ENCODE peak calls at places on chromosomes 5 and 9, in six cellular contexts. One of them, this sample, is unnamed.

GRCh38 chr9:90861380-90861779 is 59.8 kb downstream of the SYK start:
- DNase-seq in A549: no peak
- DNase-seq in astrocyte: no peak
- DNase-seq in uterus: no peak
- DNase-seq in heart right ventricle: no peak
- DNase-seq in AG04450: no peak
- DNase-seq in this sample: no peak

GRCh38 chr9:115396071-115396529 is 278.1 kb upstream of the TNC start:
- DNase-seq in uterus: no peak
- DNase-seq in AG04450: no peak
- DNase-seq in A549: no peak
- DNase-seq in heart right ventricle: no peak
- DNase-seq in astrocyte: peak; percentile 69
- DNase-seq in this sample: no peak

GRCh38 chr9:87646546-87646945 is 79.4 kb upstream of the CTSL start:
- DNase-seq in uterus: no peak
- DNase-seq in astrocyte: no peak
- DNase-seq in AG04450: no peak
- DNase-seq in heart right ventricle: no peak
- DNase-seq in A549: no peak
- DNase-seq in this sample: no peak

GRCh38 chr9:72305102-72305546 is 59.9 kb downstream of the ZFAND5 start:
- DNase-seq in AG04450: no peak
- DNase-seq in uterus: peak; percentile 64
- DNase-seq in astrocyte: peak; percentile 61
- DNase-seq in A549: peak; percentile 97
- DNase-seq in heart right ventricle: peak; percentile 91
- DNase-seq in this sample: no peak

GRCh38 chr9:134236001-134236421 is 71.6 kb upstream of the RNU6ATAC start:
- DNase-seq in uterus: no peak
- DNase-seq in AG04450: no peak
- DNase-seq in astrocyte: no peak
- DNase-seq in heart right ventricle: no peak
- DNase-seq in A549: no peak
- DNase-seq in this sample: no peak

GRCh38 chr9:133207540-133208170 is 1.4 kb downstream of the OBP2B start:
- DNase-seq in AG04450: no peak
- DNase-seq in uterus: no peak
- DNase-seq in astrocyte: no peak
- DNase-seq in heart right ventricle: no peak
- DNase-seq in A549: no peak
- DNase-seq in this sample: no peak

GRCh38 chr9:130034570-130034969 is 8.4 kb downstream of the FNBP1 start:
- DNase-seq in heart right ventricle: no peak
- DNase-seq in A549: no peak
- DNase-seq in AG04450: peak; percentile 55
- DNase-seq in uterus: no peak
- DNase-seq in astrocyte: peak; percentile 75
- DNase-seq in this sample: no peak

GRCh38 chr5:109917966-109918365 is 228.2 kb downstream of the MAN2A1 start:
- DNase-seq in A549: no peak
- DNase-seq in AG04450: no peak
- DNase-seq in heart right ventricle: no peak
- DNase-seq in uterus: no peak
- DNase-seq in astrocyte: no peak
- DNase-seq in this sample: no peak

GRCh38 chr9:93897075-93897970 is 57.8 kb downstream of the BARX1 start:
- DNase-seq in AG04450: no peak
- DNase-seq in uterus: peak; percentile 5
- DNase-seq in astrocyte: no peak
- DNase-seq in A549: no peak
- DNase-seq in heart right ventricle: no peak
- DNase-seq in this sample: no peak

GRCh38 chr5:119031905-119032304 is 39.0 kb upstream of the DMXL1 start:
- DNase-seq in uterus: no peak
- DNase-seq in heart right ventricle: no peak
- DNase-seq in A549: no peak
- DNase-seq in AG04450: no peak
- DNase-seq in astrocyte: peak; percentile 5
- DNase-seq in this sample: no peak

GRCh38 chr5:72584466-72584865 is 77.3 kb upstream of the ZNF366 start:
- DNase-seq in AG04450: no peak
- DNase-seq in uterus: no peak
- DNase-seq in heart right ventricle: no peak
- DNase-seq in astrocyte: peak; percentile 2
- DNase-seq in A549: no peak
- DNase-seq in this sample: no peak

GRCh38 chr9:100652850-100653249 is 75.0 kb downstream of the CAVIN4 start:
- DNase-seq in A549: no peak
- DNase-seq in uterus: no peak
- DNase-seq in astrocyte: no peak
- DNase-seq in AG04450: no peak
- DNase-seq in heart right ventricle: no peak
- DNase-seq in this sample: no peak

GRCh38 chr9:86163503-86163902 is 64.1 kb upstream of the GOLM1 start:
- DNase-seq in uterus: no peak
- DNase-seq in heart right ventricle: no peak
- DNase-seq in AG04450: no peak
- DNase-seq in astrocyte: no peak
- DNase-seq in A549: no peak
- DNase-seq in this sample: no peak

GRCh38 chr9:17810728-17811634 is 232.1 kb downstream of the SH3GL2 start:
- DNase-seq in uterus: peak; percentile 40
- DNase-seq in AG04450: peak; percentile 23
- DNase-seq in A549: peak; percentile 17
- DNase-seq in heart right ventricle: peak; percentile 44
- DNase-seq in astrocyte: peak; percentile 7
- DNase-seq in this sample: no peak

GRCh38 chr5:3622961-3623360 is 27.3 kb downstream of the IRX1 start:
- DNase-seq in astrocyte: no peak
- DNase-seq in A549: no peak
- DNase-seq in uterus: no peak
- DNase-seq in AG04450: no peak
- DNase-seq in heart right ventricle: no peak
- DNase-seq in this sample: no peak

GRCh38 chr9:83070257-83070656 is 7.3 kb upstream of the RASEF start:
- DNase-seq in A549: no peak
- DNase-seq in uterus: no peak
- DNase-seq in AG04450: peak; percentile 21
- DNase-seq in heart right ventricle: no peak
- DNase-seq in astrocyte: peak; percentile 85
- DNase-seq in this sample: no peak

GRCh38 chr9:135138078-135138855 is 50.8 kb downstream of the OLFM1 start:
- DNase-seq in uterus: no peak
- DNase-seq in AG04450: no peak
- DNase-seq in A549: no peak
- DNase-seq in astrocyte: no peak
- DNase-seq in heart right ventricle: no peak
- DNase-seq in this sample: no peak

GRCh38 chr5:71471193-71471592 is 15.7 kb downstream of the BDP1 start:
- DNase-seq in heart right ventricle: no peak
- DNase-seq in astrocyte: peak; percentile 41
- DNase-seq in AG04450: no peak
- DNase-seq in A549: no peak
- DNase-seq in uterus: no peak
- DNase-seq in this sample: no peak

DNA sequence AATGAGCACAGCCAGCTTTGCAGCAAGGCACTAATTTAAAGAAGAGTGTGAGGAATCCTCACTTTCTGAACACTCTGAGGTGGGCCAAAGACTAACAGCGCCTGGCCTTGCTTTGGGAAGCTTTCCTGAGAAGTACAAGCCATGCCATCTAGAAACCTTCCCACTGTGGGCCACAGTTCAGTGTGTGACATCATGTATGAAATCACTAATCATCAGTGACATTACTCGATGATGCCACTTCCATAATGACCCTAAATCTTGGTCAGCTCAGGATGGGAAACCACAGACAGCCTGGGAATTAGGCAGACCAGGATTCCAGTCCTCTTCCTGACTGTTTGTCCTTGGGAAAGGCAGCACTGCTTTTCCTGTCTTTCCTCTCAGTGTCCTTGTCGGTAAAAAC is 54.2 kb upstream of the HSPA9 start:
- DNase-seq in uterus: no peak
- DNase-seq in AG04450: no peak
- DNase-seq in astrocyte: no peak
- DNase-seq in heart right ventricle: no peak
- DNase-seq in A549: no peak
- DNase-seq in this sample: no peak
- TF ChIP-seq CTCF in uterus: no peak
- TF ChIP-seq CTCF in AG04450: no peak
- TF ChIP-seq CTCF in astrocyte: no peak
- TF ChIP-seq CTCF in heart right ventricle: no peak
- TF ChIP-seq CTCF in A549: no peak
- TF ChIP-seq CTCF in this sample: no peak

GRCh38 chr5:149552761-149553160 is 1.5 kb upstream of the CSNK1A1 start:
- DNase-seq in A549: no peak
- DNase-seq in AG04450: no peak
- DNase-seq in astrocyte: no peak
- DNase-seq in uterus: no peak
- DNase-seq in heart right ventricle: no peak
- DNase-seq in this sample: no peak

GRCh38 chr5:149551227-149552037 is at the start of gene CSNK1A1:
- DNase-seq in uterus: peak; percentile 99
- DNase-seq in AG04450: peak; percentile 97
- DNase-seq in heart right ventricle: peak; percentile 98
- DNase-seq in astrocyte: peak; percentile 93
- DNase-seq in A549: peak; percentile 98
- DNase-seq in this sample: peak; percentile 97

GRCh38 chr5:149550608-149551226 is 522 bp downstream of the CSNK1A1 start:
- DNase-seq in astrocyte: no peak
- DNase-seq in A549: no peak
- DNase-seq in heart right ventricle: no peak
- DNase-seq in uterus: no peak
- DNase-seq in AG04450: no peak
- DNase-seq in this sample: no peak

GRCh38 chr5:149550267-149550582 is 1.0 kb downstream of the CSNK1A1 start:
- DNase-seq in heart right ventricle: no peak
- DNase-seq in AG04450: no peak
- DNase-seq in A549: no peak
- DNase-seq in uterus: no peak
- DNase-seq in astrocyte: peak; percentile 65
- DNase-seq in this sample: no peak

DNA sequence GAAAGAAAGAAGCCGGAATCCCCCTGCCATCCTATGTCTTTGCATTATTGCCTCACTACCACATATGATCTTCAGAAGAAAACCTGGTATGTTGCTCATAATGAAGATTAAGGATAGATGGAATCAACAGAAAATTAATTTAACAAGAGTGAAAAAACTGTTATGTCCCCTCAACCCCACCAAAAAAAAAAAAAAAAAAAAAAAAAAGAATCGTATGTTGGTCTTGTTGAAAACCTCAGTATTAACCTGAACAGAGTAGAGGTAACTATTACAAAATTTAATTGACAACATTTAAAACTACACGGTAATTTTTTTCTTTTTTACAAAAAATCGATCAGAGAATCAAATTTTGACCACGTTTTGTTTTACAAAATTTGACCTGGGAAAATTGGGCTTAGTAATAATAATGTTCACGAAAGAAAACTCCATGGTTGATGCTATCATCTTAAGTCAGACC is 827 bp upstream of the CSNK1A1 start:
- DNase-seq in heart right ventricle: no peak
- DNase-seq in A549: no peak
- DNase-seq in AG04450: no peak
- DNase-seq in astrocyte: no peak
- DNase-seq in uterus: no peak
- DNase-seq in this sample: no peak
- H3K27ac ChIP-seq in heart right ventricle: peak overlapping the region; percentile 88
- H3K27ac ChIP-seq in A549: peak overlapping the region; percentile 97
- H3K27ac ChIP-seq in AG04450: peak overlapping the region; percentile 89
- H3K27ac ChIP-seq in astrocyte: peak overlapping the region; percentile 99
- H3K27ac ChIP-seq in uterus: peak overlapping the region; percentile 98
- H3K27ac ChIP-seq in this sample: peak overlapping the region; percentile 94

DNA sequence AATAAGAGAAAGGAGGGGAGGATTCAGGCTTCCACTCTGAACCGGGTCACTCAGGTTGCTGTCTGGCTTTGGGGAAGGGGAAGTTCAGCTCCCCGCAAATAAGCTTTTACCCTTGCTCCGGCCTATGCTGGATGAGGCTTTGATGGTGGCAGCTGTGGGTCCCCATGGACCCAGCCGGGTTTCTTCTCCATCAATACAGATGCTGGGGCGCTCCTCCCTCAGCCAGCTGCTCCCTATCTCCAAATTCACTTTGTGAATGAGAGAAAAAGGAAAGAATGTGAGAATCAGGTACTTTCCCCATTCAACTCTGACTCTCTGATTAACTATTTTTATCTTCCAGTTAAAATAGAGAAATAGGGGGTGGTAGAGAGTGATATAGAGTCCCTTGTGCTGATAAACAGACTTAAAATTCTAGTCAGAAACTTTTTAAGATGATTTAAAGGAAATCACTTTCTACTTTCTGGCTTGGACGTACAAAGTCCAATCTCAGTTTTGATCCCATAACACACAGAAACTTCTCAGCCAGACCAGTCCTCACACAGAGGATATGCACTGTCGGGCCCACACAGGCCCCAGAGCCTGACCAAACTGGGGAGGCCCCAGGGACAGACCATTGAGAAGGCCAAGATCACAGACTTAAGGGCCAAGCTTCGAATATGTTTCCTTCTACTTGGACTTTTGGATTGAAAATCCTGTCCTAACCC is 39.6 kb downstream of the C5orf15 start:
- DNase-seq in A549: no peak
- DNase-seq in heart right ventricle: no peak
- DNase-seq in astrocyte: no peak
- DNase-seq in uterus: no peak
- DNase-seq in AG04450: no peak
- DNase-seq in this sample: no peak
- TF ChIP-seq CTCF in A549: no peak
- TF ChIP-seq CTCF in heart right ventricle: no peak
- TF ChIP-seq CTCF in astrocyte: no peak
- TF ChIP-seq CTCF in uterus: no peak
- TF ChIP-seq CTCF in AG04450: no peak
- TF ChIP-seq CTCF in this sample: no peak

DNA sequence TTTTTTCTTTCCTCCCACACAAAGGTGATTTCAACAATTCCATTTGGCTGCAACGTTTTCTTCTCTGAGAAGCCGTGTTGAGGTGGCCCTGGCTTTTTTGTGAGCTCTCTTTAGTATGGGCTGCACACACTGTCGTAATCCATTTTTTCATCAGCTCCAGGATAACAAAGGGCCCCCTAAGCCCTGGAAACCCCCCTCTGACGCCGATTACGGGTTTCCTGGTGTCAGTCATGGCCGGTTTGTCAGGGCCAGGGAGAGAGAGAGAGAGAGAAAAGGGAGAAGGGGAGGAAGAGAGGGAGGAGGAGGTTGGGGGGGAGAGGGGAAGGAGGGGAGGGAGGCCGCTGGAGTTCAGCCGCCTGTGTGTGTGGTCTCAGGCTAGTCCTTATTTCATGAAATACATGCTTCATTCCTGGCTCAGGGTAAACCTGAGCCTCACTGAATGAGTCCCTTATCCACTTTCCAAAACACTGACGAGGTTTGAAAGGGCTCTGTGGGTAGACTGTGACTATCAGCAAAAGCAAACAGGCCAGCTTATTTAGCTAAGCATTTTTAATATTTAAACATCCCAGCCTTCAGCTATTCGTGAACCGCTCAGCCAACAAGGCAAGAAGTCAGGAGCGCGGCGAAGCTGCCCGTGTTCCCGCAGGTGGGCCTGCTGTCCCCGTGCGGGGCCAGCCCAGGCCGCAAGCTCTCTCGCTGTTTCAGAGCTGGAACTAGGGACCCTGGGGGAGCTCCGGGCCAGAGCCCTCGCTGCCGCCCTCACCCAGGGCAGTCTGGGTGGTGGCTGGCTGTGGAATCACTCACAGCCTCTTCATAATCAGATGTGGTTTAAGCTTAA is 172.8 kb downstream of the ERCC6L2 start:
- DNase-seq in AG04450: no peak
- DNase-seq in heart right ventricle: no peak
- DNase-seq in A549: no peak
- DNase-seq in uterus: no peak
- DNase-seq in astrocyte: no peak
- DNase-seq in this sample: no peak
- H3K27ac ChIP-seq in AG04450: peak overlapping the region; percentile 21
- H3K27ac ChIP-seq in heart right ventricle: no peak overlapping the region
- H3K27ac ChIP-seq in A549: peak overlapping the region; percentile 33
- H3K27ac ChIP-seq in uterus: no peak overlapping the region
- H3K27ac ChIP-seq in astrocyte: no peak overlapping the region
- H3K27ac ChIP-seq in this sample: no peak overlapping the region

This sample was measured in CD4-positive, alpha-beta T cell.